ENCODE peak calls at places on chromosomes 1 and 21, in eight cellular contexts. N, K, F, L, G, Q, S and A are unnamed samples. For H3K27me3 and H3K4me1, the result is how much of the 10 kb centered on the place peaks cover.

GRCh38 chr21:37415938-37416337 is 49.4 kb downstream of the DYRK1A start:
- ATAC-seq in F (peak), S (no peak), L (no peak), G (no peak), K (no peak), N (no peak), Q (no peak), A (no peak)

GRCh38 chr21:23887709-23888303 is 1719.5 kb downstream of the MRPL39 start:
- ATAC-seq in G (no peak), K (no peak), S (no peak), Q (no peak), L (peak), N (no peak), F (peak), A (no peak)

GRCh38 chr1:232944342-232944741 is 6.1 kb upstream of the NTPCR start:
- ATAC-seq in S (no peak), F (no peak), L (no peak), K (no peak), N (no peak), G (no peak), Q (no peak), A (no peak)

GRCh38 chr1:159958721-159959380 is 4.8 kb upstream of the SLAMF9 start:
- ATAC-seq in F (no peak), K (no peak), G (no peak), L (no peak), N (no peak), Q (no peak), S (no peak), A (no peak)

GRCh38 chr21:36087362-36088138 is 17.7 kb downstream of the CBR1 start:
- ATAC-seq in F (peak), Q (no peak), K (peak), G (peak), L (peak), N (no peak), S (peak), A (no peak)

GRCh38 chr1:43799656-43800629 is 92.6 kb downstream of the ST3GAL3 start:
- ATAC-seq in G (peak), L (no peak), N (no peak), Q (no peak), F (peak), S (no peak), K (no peak), A (no peak)

GRCh38 chr1:112957133-112957812 is 1.3 kb upstream of the SLC16A1 start:
- ATAC-seq in N (no peak), F (peak), Q (peak), S (peak), L (peak), K (peak), G (peak), A (peak)

GRCh38 chr1:145979746-145980435 is 15.4 kb downstream of the POLR3GL start:
- ATAC-seq in K (peak), L (no peak), G (no peak), F (peak), S (peak), N (peak), Q (no peak), A (peak)

GRCh38 chr1:109850194-109850593 is 60.5 kb upstream of the CSF1 start:
- ATAC-seq in L (no peak), S (no peak), K (no peak), F (peak), N (no peak), Q (no peak), G (no peak), A (no peak)

GRCh38 chr1:186681806-186682205 is 1.6 kb upstream of the PTGS2 start:
- ATAC-seq in S (no peak), F (no peak), Q (no peak), K (no peak), N (no peak), G (no peak), L (no peak), A (no peak)

GRCh38 chr1:76300556-76300955 is 226.0 kb downstream of the ST6GALNAC3 start:
- ATAC-seq in Q (no peak), L (no peak), N (no peak), K (no peak), F (no peak), S (no peak), G (no peak), A (no peak)

GRCh38 chr1:194252189-194252588 is 1065.8 kb upstream of the B3GALT2 start:
- ATAC-seq in F (no peak), L (no peak), N (no peak), G (peak), Q (no peak), S (no peak), K (no peak), A (no peak)

GRCh38 chr1:1140673-1141072 is 24.8 kb upstream of the C1orf159 start:
- ATAC-seq in N (no peak), G (no peak), K (no peak), Q (no peak), L (no peak), F (no peak), S (no peak), A (no peak)

GRCh38 chr1:15963363-15963967 is 12.4 kb downstream of the ZBTB17 start:
- ATAC-seq in G (no peak), Q (no peak), S (no peak), F (no peak), N (no peak), L (no peak), K (no peak), A (no peak)

GRCh38 chr21:34105947-34106541 is 32.7 kb downstream of the MRPS6 start:
- ATAC-seq in F (no peak), S (no peak), K (no peak), G (peak), N (no peak), L (no peak), Q (no peak), A (no peak)

GRCh38 chr1:218983433-218983832 is 190.2 kb upstream of the LYPLAL1 start:
- ATAC-seq in L (no peak), K (no peak), F (peak), N (no peak), G (no peak), Q (no peak), S (no peak), A (no peak)

GRCh38 chr1:24105368-24106160 is 6.4 kb downstream of the MYOM3 start:
- ATAC-seq in S (no peak), G (no peak), L (no peak), K (no peak), Q (no peak), F (no peak), N (no peak), A (no peak)

GRCh38 chr1:169604781-169605560 is 18.7 kb upstream of the F5 start:
- ATAC-seq in Q (no peak), F (no peak), N (peak), L (no peak), G (no peak), S (peak), K (peak), A (no peak)

GRCh38 chr1:116769050-116769449 is 14.8 kb downstream of the CD2 start:
- ATAC-seq in Q (no peak), S (no peak), N (no peak), K (no peak), L (no peak), F (no peak), G (no peak), A (no peak)

GRCh38 chr1:221887091-221887746 is 145.3 kb upstream of the DUSP10 start:
- ATAC-seq in K (peak), L (peak), Q (peak), S (peak), N (peak), F (peak), G (peak), A (peak)

GRCh38 chr21:14712121-14712520 is 166.0 kb upstream of the SAMSN1 start:
- ATAC-seq in S (no peak), K (no peak), L (no peak), N (no peak), Q (no peak), G (no peak), F (no peak), A (no peak)

GRCh38 chr1:26278835-26279597 is 870 bp upstream of the SH3BGRL3 start:
- ATAC-seq in K (no peak), L (peak), G (no peak), N (peak), S (peak), Q (peak), F (peak), A (no peak)

GRCh38 chr1:167294528-167294927 is 73.8 kb downstream of the POU2F1 start:
- ATAC-seq in K (no peak), G (no peak), L (no peak), F (no peak), S (no peak), Q (no peak), N (no peak), A (no peak)

GRCh38 chr21:43262427-43262826 is 93.6 kb downstream of the CRYAA start:
- ATAC-seq in F (no peak), L (no peak), G (no peak), Q (peak), N (peak), S (peak), K (peak), A (peak)

GRCh38 chr1:40757084-40757483 is 26.5 kb upstream of the KCNQ4 start:
- ATAC-seq in F (no peak), G (no peak), Q (no peak), S (no peak), N (no peak), K (no peak), L (no peak), A (no peak)

GRCh38 chr1:76843821-76844448 is 23.3 kb upstream of the ST6GALNAC5 start:
- ATAC-seq in F (no peak), N (no peak), K (no peak), G (no peak), S (no peak), Q (no peak), L (no peak), A (no peak)

GRCh38 chr1:67980028-67980427 is 70.4 kb downstream of the DIRAS3 start:
- ATAC-seq in N (no peak), L (no peak), S (no peak), F (no peak), Q (no peak), G (no peak), K (no peak), A (no peak)

GRCh38 chr1:67979532-67979931 is 70.9 kb downstream of the DIRAS3 start:
- ATAC-seq in L (no peak), N (no peak), Q (no peak), K (no peak), F (no peak), G (no peak), S (no peak), A (no peak)

GRCh38 chr1:67973061-67973460 is 77.4 kb downstream of the DIRAS3 start:
- ATAC-seq in G (no peak), S (no peak), N (no peak), K (no peak), L (no peak), Q (no peak), F (no peak), A (no peak)

GRCh38 chr1:67983867-67984266 is 66.6 kb downstream of the DIRAS3 start:
- ATAC-seq in L (no peak), G (no peak), S (peak), N (no peak), F (no peak), Q (no peak), K (peak), A (no peak)

DNA sequence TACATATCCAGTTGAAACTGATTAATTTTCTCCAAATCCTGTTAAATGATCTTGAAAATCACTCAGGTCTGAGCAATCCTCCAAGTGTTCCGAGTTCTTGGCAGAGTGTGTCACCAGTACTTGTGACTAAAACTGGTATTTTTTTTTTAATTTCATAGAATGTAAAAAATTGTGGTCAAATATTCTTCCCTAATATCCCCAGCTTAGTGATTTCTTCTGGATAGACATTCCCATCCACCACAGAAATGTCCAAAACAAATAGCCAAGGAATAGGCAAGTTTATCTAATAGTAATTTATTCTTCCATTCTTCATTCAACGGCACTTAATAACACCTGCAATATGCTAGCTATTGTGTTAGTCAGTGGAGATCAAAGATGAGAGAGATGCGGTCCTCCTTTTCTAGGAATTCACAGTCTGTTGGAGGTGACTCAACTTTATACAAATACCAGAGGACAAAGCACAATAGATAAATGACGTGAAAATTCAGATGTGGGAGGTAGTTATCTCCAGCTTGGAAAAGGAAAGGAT is 71.4 kb downstream of the DIRAS3 start:
- ATAC-seq in F (no peak), G (peak), N (no peak), K (no peak), L (no peak), Q (peak), S (no peak), A (no peak)
- H3K27me3 ChIP-seq in F (under half), G (under half), N (under half), K (under half), L (under half), Q (under half), S (under half), A (under half)

GRCh38 chr1:178932966-178933603 is 62.2 kb upstream of the ANGPTL1 start:
- ATAC-seq in L (no peak), K (peak), F (no peak), G (no peak), Q (no peak), S (peak), N (no peak), A (peak)

GRCh38 chr1:178932552-178932906 is 61.7 kb upstream of the ANGPTL1 start:
- ATAC-seq in S (peak), N (peak), Q (no peak), K (no peak), L (no peak), G (peak), F (no peak), A (no peak)

GRCh38 chr1:178934574-178934945 is 63.7 kb upstream of the ANGPTL1 start:
- ATAC-seq in G (no peak), L (no peak), S (no peak), K (no peak), Q (no peak), N (no peak), F (no peak), A (no peak)

GRCh38 chr1:178933709-178934573 is 63.1 kb upstream of the ANGPTL1 start:
- ATAC-seq in L (no peak), G (no peak), N (no peak), F (no peak), K (no peak), Q (no peak), S (no peak), A (no peak)

GRCh38 chr1:178931843-178932551 is 61.1 kb upstream of the ANGPTL1 start:
- ATAC-seq in L (no peak), F (no peak), Q (no peak), S (peak), N (peak), G (peak), K (peak), A (peak)
- H3K4me1 ChIP-seq in L (under half), F (under half), Q (under half), S (under half), N (under half), G (under half), K (under half), A (under half)

GRCh38 chr1:226362891-226363447 is 44.9 kb downstream of the PARP1 start:
- ATAC-seq in Q (no peak), K (no peak), G (no peak), L (no peak), N (no peak), S (peak), F (no peak), A (no peak)

GRCh38 chr1:226365166-226365565 is 42.7 kb downstream of the PARP1 start:
- ATAC-seq in Q (no peak), F (no peak), S (no peak), G (no peak), N (no peak), L (no peak), K (peak), A (no peak)

GRCh38 chr1:226360106-226360746 is 47.7 kb downstream of the PARP1 start:
- ATAC-seq in S (no peak), K (no peak), L (no peak), Q (no peak), F (no peak), N (no peak), G (no peak), A (no peak)

GRCh38 chr1:226364129-226364899 is 43.6 kb downstream of the PARP1 start:
- ATAC-seq in Q (no peak), K (peak), F (peak), S (peak), G (peak), N (no peak), L (no peak), A (no peak)

DNA sequence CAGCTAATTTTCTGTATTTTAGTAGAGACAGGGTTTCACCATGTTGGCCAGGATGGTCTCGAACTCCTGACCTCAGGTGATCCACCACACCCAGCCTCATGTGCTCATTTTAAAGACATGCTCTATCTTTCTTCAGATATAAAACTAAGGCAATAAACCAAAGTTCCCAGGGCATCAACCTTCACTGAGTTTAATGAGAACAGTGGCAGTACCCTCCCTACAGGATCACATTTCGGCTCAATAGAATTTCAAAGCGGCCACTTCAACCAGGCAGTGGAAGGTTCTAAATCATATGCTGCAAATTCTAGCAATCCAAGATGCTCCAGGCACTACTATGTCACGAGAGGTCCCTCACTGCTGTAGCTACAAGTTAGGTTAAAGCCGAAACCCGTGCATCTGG is 45.5 kb downstream of the PARP1 start:
- ATAC-seq in Q (no peak), K (no peak), S (no peak), F (no peak), N (no peak), L (no peak), G (no peak), A (no peak)
- H3K27me3 ChIP-seq in Q (under half), K (under half), S (under half), F (under half), N (under half), L (under half), G (under half), A (under half)

GRCh38 chr1:207822602-207823451 is 71.0 kb downstream of the CD46 start:
- ATAC-seq in G (no peak), K (peak), S (peak), N (peak), F (peak), Q (no peak), L (no peak), A (peak)

GRCh38 chr1:207824691-207825090 is 72.8 kb downstream of the CD46 start:
- ATAC-seq in K (no peak), S (no peak), G (no peak), F (no peak), L (no peak), N (no peak), Q (no peak), A (peak)

GRCh38 chr1:207823531-207823879 is 71.7 kb downstream of the CD46 start:
- ATAC-seq in F (no peak), G (no peak), K (peak), L (no peak), S (no peak), N (no peak), Q (no peak), A (no peak)

GRCh38 chr1:207825296-207825695 is 73.4 kb downstream of the CD46 start:
- ATAC-seq in S (no peak), G (no peak), N (no peak), K (no peak), Q (no peak), F (no peak), L (no peak), A (no peak)

GRCh38 chr1:207823880-207824566 is 72.2 kb downstream of the CD46 start:
- ATAC-seq in S (peak), N (peak), L (peak), K (peak), G (peak), Q (peak), F (no peak), A (peak)
- H3K4me1 ChIP-seq in S (under half), N (half or more), L (under half), K (half or more), G (under half), Q (under half), F (half or more), A (half or more)

GRCh38 chr1:18668051-18668450 is 37.4 kb downstream of the PAX7 start:
- ATAC-seq in S (no peak), K (no peak), G (no peak), L (no peak), Q (peak), N (no peak), F (no peak), A (no peak)
- H3K27me3 ChIP-seq in S (under half), K (half or more), G (under half), L (under half), Q (under half), N (under half), F (under half), A (half or more)

DNA sequence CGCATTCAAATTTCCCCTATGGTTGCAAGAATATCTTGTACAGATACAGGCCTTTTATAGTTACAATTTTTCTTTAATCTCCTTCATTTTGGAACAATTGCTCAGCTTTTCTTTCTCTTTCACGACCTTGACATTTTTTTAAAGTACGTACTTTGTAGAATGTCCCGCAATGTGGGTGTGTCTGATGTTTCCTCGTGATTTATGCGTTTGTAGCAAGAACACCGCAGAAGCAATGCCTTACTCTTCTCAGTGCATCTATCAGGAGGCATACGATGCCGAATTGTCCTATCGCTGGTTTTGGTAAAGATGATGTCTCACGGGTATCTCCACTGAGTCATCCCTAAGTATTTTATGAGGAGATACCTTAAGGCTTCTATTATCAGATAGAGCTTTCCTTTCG is 76.9 kb upstream of the RALGPS2 start:
- ATAC-seq in K (no peak), L (no peak), F (no peak), N (no peak), S (no peak), G (no peak), Q (no peak), A (no peak)
- H3K4me1 ChIP-seq in K (under half), L (under half), F (under half), N (under half), S (under half), G (under half), Q (under half), A (under half)

DNA sequence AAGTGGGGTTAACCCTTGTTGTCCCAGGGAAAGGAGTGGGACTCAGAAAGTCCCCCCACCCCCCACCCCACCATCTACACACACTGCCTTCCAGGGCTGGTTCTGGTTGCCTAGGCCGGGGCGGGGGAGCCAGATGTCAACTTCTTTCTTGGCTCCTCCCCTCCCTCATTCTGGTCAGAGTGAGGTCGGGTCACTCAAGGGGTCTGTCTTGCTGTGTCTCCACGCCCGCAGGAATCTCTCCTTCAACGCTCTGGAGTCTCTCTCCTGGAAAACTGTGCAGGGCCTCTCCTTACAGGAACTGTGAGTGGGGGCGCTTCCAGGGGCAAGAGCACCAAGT is 6.0 kb downstream of the NTRK1 start:
- ATAC-seq in F (peak), S (no peak), L (no peak), G (no peak), Q (no peak), K (no peak), N (no peak), A (no peak)
- H3K27me3 ChIP-seq in F (under half), S (under half), L (under half), G (half or more), Q (under half), K (under half), N (under half), A (half or more)